ENCODE peak calls at places on chromosomes 11 and 22, in seven cellular contexts. M is hypothalamus; D is heart left ventricle; Z is LoVo; R is CD8-positive, alpha-beta memory T cell; F is T-helper 1 cell; S is NB4. K is an unnamed sample.

GRCh38 chr11:80155412-80156017 is 714.7 kb upstream of the TENM4 start:
- DNase-seq in S (peak), M (no peak), Z (peak), R (no peak), F (no peak), D (no peak), K (no peak)

GRCh38 chr11:102345923-102346322 is 1.1 kb upstream of the BIRC2 start:
- DNase-seq in D (no peak), F (no peak), Z (no peak), S (no peak), R (peak), M (no peak), K (no peak)

GRCh38 chr11:7571640-7572000 is 57.8 kb downstream of the PPFIBP2 start:
- DNase-seq in R (no peak), F (no peak), S (peak), Z (peak), D (peak), M (peak), K (no peak)

GRCh38 chr11:49995559-49995958 is 13.2 kb upstream of the OR4C12 start:
- DNase-seq in D (peak), S (peak), M (peak), R (no peak), Z (peak), F (no peak), K (no peak)

GRCh38 chr22:46180370-46181137 is 30.2 kb downstream of the PPARA start:
- DNase-seq in S (no peak), D (no peak), F (no peak), M (no peak), Z (no peak), R (no peak), K (no peak)

GRCh38 chr11:70246196-70246595 is 24.3 kb upstream of the PPFIA1 start:
- DNase-seq in R (no peak), M (no peak), Z (no peak), F (no peak), S (no peak), D (no peak), K (no peak)

GRCh38 chr11:133519560-133519959 is 12.7 kb downstream of the OPCML start:
- DNase-seq in S (no peak), M (no peak), D (peak), F (no peak), Z (no peak), R (no peak), K (no peak)

GRCh38 chr11:125980421-125980820 is 34.6 kb downstream of the VSIG10L2 start:
- DNase-seq in R (no peak), M (no peak), S (no peak), D (no peak), Z (no peak), F (no peak), K (no peak)

GRCh38 chr11:12103411-12104225 is 6.8 kb upstream of the MICAL2 start:
- DNase-seq in Z (no peak), S (no peak), D (peak), M (no peak), F (no peak), R (no peak), K (no peak)

GRCh38 chr11:2178906-2179494 is 7.4 kb upstream of the TH start:
- DNase-seq in D (no peak), Z (no peak), F (no peak), M (no peak), S (no peak), R (no peak), K (no peak)

GRCh38 chr11:100445231-100445735 is 241.8 kb upstream of the ARHGAP42 start:
- DNase-seq in D (peak), R (no peak), M (peak), Z (no peak), S (no peak), F (no peak), K (no peak)

GRCh38 chr11:127470485-127470884 is 469.9 kb upstream of the KIRREL3 start:
- DNase-seq in F (no peak), S (peak), M (no peak), R (no peak), Z (no peak), D (no peak), K (no peak)

GRCh38 chr11:78424334-78425270 is 7.0 kb upstream of the GAB2 start:
- DNase-seq in M (no peak), S (peak), F (no peak), R (no peak), Z (no peak), D (no peak), K (no peak)

GRCh38 chr22:32888976-32889375 is 87.5 kb downstream of the TIMP3 start:
- DNase-seq in D (no peak), S (no peak), M (no peak), R (no peak), Z (no peak), F (no peak), K (no peak)

GRCh38 chr22:23750744-23751440 is at the start of gene ZNF70:
- DNase-seq in R (peak), D (peak), S (peak), M (peak), F (peak), Z (peak), K (peak)

GRCh38 chr22:45864959-45865496 is 111.9 kb downstream of the WNT7B start:
- DNase-seq in F (no peak), D (no peak), R (no peak), M (no peak), Z (no peak), S (no peak), K (no peak)

GRCh38 chr11:74138021-74138420 is 32.8 kb downstream of the C2CD3 start:
- DNase-seq in Z (no peak), R (no peak), D (no peak), S (no peak), M (no peak), F (no peak), K (no peak)

K was measured in stimulated activated naive CD4-positive, alpha-beta T cell.